ENCODE peak calls at places on chromosomes 5 and 9, in nine cellular contexts. Y, I, R, G, Q, U, Z, N and S are unnamed samples.

GRCh38 chr9:371349-371748 is 156.7 kb downstream of the DOCK8 start:
- DNase-seq in Q (no peak), Z (no peak), R (no peak), Y (no peak), U (no peak), N (no peak), I (no peak), G (no peak), S (no peak)

GRCh38 chr5:149924481-149924880 is 20.1 kb downstream of the PDE6A start:
- DNase-seq in I (no peak), R (no peak), Q (no peak), U (no peak), N (no peak), G (no peak), Y (peak; percentile 90), Z (peak; percentile 83), S (no peak)

GRCh38 chr9:129194222-129194621 is 16.2 kb upstream of the IER5L start:
- DNase-seq in Z (no peak), G (no peak), Q (no peak), I (no peak), Y (no peak), R (no peak), U (no peak), N (no peak), S (no peak)

GRCh38 chr9:70324963-70325362 is 66.2 kb downstream of the SMC5 start:
- DNase-seq in I (no peak), R (no peak), Z (peak; percentile 89), G (no peak), U (peak; percentile 78), Q (no peak), Y (peak; percentile 45), N (no peak), S (no peak)

GRCh38 chr9:126624453-126624872 is 10.7 kb downstream of the LMX1B start:
- DNase-seq in I (no peak), N (peak; percentile 59), U (no peak), Z (no peak), Y (no peak), G (no peak), Q (no peak), R (no peak), S (no peak)

GRCh38 chr5:154654484-154655375 is 100.4 kb upstream of the LARP1 start:
- DNase-seq in Q (no peak), U (no peak), G (no peak), I (no peak), Y (no peak), R (no peak), N (no peak), Z (no peak), S (no peak)

GRCh38 chr9:138101444-138102234 is 224.1 kb downstream of the CACNA1B start:
- DNase-seq in N (no peak), Q (no peak), G (peak; percentile 20), U (no peak), Z (no peak), R (no peak), Y (no peak), I (no peak), S (no peak)

GRCh38 chr5:136005371-136005770 is 23.4 kb upstream of the TGFBI start:
- DNase-seq in I (no peak), R (no peak), Q (no peak), U (no peak), Z (no peak), G (no peak), Y (no peak), N (no peak), S (no peak)

GRCh38 chr9:95171001-95171400 is 146.5 kb downstream of the FANCC start:
- DNase-seq in R (peak; percentile 44), Y (peak; percentile 55), N (peak; percentile 13), I (no peak), Z (peak; percentile 67), Q (no peak), U (no peak), G (no peak), S (peak; percentile 77)

GRCh38 chr9:4741365-4742031 is 496 bp upstream of the AK3 start:
- DNase-seq in N (peak; percentile 66), U (peak; percentile 29), Q (peak; percentile 37), R (peak; percentile 28), Y (peak; percentile 4), I (no peak), Z (no peak), G (peak; percentile 52), S (no peak)

GRCh38 chr5:168988699-168989098 is 312.2 kb downstream of the SLIT3 start:
- DNase-seq in R (no peak), N (no peak), I (no peak), Z (no peak), U (no peak), Q (no peak), G (no peak), Y (no peak), S (no peak)

GRCh38 chr5:168984135-168984675 is 316.7 kb downstream of the SLIT3 start:
- DNase-seq in G (no peak), Q (no peak), Y (no peak), U (no peak), I (no peak), N (peak; percentile 38), R (no peak), Z (no peak), S (no peak)

GRCh38 chr5:168989731-168990505 is 311.0 kb downstream of the SLIT3 start:
- DNase-seq in Q (peak; percentile 32), Z (no peak), G (no peak), I (no peak), U (no peak), R (peak; percentile 10), Y (no peak), N (no peak), S (peak; percentile 53)

GRCh38 chr5:168985454-168985853 is 315.5 kb downstream of the SLIT3 start:
- DNase-seq in G (peak; percentile 55), Q (no peak), U (no peak), Z (no peak), R (no peak), N (peak; percentile 25), Y (no peak), I (no peak), S (no peak)

GRCh38 chr5:168987540-168988300 is 313.2 kb downstream of the SLIT3 start:
- DNase-seq in N (peak; percentile 90), G (peak; percentile 61), Z (peak; percentile 58), I (peak; percentile 32), R (peak; percentile 51), Q (peak; percentile 43), U (peak; percentile 55), Y (peak; percentile 71), S (peak; percentile 76)
- H3K4me2 ChIP-seq in N (no peak overlapping the region), G (no peak overlapping the region), Z (no peak overlapping the region), I (peak overlapping the region; percentile 10), R (no peak overlapping the region), Q (no peak overlapping the region), U (no peak overlapping the region), Y (no peak overlapping the region), S (no peak overlapping the region)

DNA sequence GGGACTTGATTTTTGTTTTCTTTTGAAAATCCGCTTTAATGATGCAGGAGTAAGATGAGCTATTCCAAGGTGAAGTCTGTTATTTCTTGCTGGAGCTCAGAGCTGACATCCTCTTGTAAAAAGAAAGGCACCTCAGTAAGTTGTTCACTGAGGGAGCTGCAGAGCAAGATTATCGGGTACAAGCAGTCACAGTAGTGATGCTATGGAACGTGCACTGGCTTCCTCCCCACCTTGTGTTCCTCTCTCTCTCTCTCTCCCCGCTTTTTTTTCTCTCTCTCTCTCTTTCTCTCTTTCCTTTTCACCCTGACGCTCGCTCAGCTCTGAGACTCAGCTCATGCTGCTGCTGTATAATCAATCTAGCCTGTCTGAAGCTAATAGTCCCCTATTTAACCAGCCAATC is 587.5 kb upstream of the CDH18 start:
- DNase-seq in Z (no peak), G (no peak), I (no peak), N (peak; percentile 33), U (no peak), Y (no peak), R (no peak), Q (no peak), S (no peak)
- H2AFZ ChIP-seq in Z (no peak overlapping the region), G (no peak overlapping the region), I (no peak overlapping the region), N (peak overlapping the region; percentile 72), U (peak overlapping the region; percentile 74), Y (no peak overlapping the region), R (no peak overlapping the region), Q (no peak overlapping the region), S (no peak overlapping the region)

DNA sequence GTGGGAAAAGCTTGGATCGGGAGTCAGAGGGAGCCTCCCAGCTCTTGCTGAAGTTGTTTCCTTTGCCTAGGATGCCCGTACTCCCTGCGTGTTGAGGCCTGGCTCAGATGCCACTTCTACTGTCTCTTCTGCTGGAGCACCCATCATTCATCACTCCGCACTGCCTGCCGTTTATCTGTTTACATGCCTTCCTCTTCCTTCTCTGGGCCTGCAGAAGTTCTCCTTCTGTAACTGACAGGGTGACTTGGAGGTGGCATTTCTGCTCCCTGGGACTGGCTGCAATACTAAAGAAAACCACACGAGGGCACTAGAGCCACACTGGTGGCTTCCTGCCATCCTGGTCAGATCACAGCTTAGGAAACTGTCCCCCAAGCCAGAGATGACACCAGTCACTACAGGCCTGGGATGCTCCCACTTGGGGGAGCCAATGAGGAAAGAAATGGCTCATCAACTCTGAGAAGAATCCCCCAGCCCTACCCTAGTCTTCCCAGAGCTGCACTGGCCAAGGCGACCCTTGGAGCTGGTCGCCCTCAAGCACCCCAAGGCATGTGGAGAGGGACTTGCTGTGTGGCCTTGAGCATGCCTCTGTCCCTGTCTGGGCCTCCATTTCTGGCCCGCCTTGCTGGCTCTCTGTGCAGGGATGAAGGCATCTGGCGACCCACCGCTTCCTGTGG is 9.7 kb upstream of the SLC25A51 start:
- DNase-seq in Z (peak; percentile 72), G (peak; percentile 92), Y (peak; percentile 75), U (peak; percentile 65), Q (peak; percentile 81), N (peak; percentile 91), R (peak; percentile 79), I (peak; percentile 71), S (peak; percentile 95)
- H3K4me2 ChIP-seq in Z (no peak overlapping the region), G (no peak overlapping the region), Y (no peak overlapping the region), U (no peak overlapping the region), Q (no peak overlapping the region), N (no peak overlapping the region), R (no peak overlapping the region), I (no peak overlapping the region), S (no peak overlapping the region)

DNA sequence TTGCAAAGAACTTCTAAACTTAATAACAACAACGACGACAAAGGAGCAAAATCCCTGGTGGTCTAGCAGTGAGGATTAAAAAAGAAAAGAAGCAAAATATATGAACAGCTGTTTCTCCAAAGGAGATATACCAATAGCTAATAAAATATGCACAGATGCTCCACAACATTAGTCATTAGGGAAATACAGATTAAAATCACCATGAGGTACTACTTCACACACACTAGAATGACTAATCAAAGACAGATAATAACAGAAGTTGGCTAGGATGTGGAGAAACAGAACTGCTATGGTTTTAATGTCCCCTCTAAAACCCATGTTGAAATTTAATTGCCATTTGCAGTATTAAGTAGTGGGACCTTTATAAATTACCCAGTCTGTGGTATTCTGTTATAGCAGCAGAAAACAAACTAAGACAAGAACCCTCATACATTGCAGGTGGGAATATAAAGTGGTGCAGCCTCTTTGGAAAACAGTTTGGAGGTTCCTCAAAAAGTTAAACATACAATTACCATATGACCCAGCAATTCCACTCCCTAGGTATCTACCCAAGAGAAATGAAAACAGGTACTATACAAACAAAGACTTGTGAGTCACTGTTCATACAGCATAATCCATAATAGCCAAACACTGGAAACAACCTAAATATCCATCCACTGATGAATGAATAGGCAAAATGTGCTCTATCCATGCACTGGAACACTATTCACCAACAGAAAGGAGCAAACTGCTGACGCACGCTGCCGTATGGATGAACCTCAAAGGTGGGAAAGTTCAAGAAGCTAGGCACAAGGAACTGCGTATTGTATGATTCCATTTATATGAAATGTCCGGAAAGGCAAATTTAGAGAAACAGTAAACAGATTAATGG is 11.4 kb upstream of the DUSP1 start:
- DNase-seq in G (no peak), R (no peak), Q (peak; percentile 86), I (no peak), U (peak; percentile 63), Z (peak; percentile 76), Y (peak; percentile 34), N (no peak), S (no peak)
- H2AFZ ChIP-seq in G (no peak overlapping the region), R (no peak overlapping the region), Q (no peak overlapping the region), I (no peak overlapping the region), U (no peak overlapping the region), Z (no peak overlapping the region), Y (no peak overlapping the region), N (no peak overlapping the region), S (no peak overlapping the region)

GRCh38 chr5:96022971-96023370 is 61.3 kb upstream of the ELL2 start:
- DNase-seq in Q (no peak), R (no peak), N (no peak), I (no peak), G (no peak), U (no peak), Y (no peak), Z (no peak), S (no peak)
- H3K4me2 ChIP-seq in Q (no peak overlapping the region), R (no peak overlapping the region), N (no peak overlapping the region), I (no peak overlapping the region), G (no peak overlapping the region), U (peak overlapping the region; percentile 49), Y (peak overlapping the region; percentile 44), Z (peak overlapping the region; percentile 32), S (no peak overlapping the region)